ENCODE peak calls at places on chromosomes 1 and 21, in four cellular contexts. J, V, B and Y are unnamed samples.
A peak's percentile ranks its signal among the peaks of the same experiment; 100 is the strongest.

GRCh38 chr1:209647212-209647611 is 5.0 kb downstream of the LAMB3 start:
- DNase-seq in B (peak; percentile 75), V (no peak), J (no peak), Y (no peak)

GRCh38 chr1:206464456-206464964 is 5.8 kb upstream of the IKBKE start:
- DNase-seq in J (no peak), V (no peak), B (peak; percentile 66), Y (no peak)

GRCh38 chr1:13228343-13228781 is 2.4 kb upstream of the PRAMEF18 start:
- DNase-seq in V (no peak), J (no peak), B (peak; percentile 75), Y (no peak)

GRCh38 chr1:200968469-200969410 is 54.8 kb downstream of the KIF21B start:
- DNase-seq in V (no peak), J (no peak), B (no peak), Y (no peak)

GRCh38 chr1:185345913-185346717 is 29.1 kb upstream of the IVNS1ABP start:
- DNase-seq in J (no peak), B (no peak), V (no peak), Y (no peak)

GRCh38 chr1:61853545-61853944 is 111.3 kb downstream of the PATJ start:
- DNase-seq in J (no peak), B (no peak), V (no peak), Y (no peak)

GRCh38 chr1:3717041-3717714 is 35.1 kb upstream of the CCDC27 start:
- DNase-seq in J (no peak), V (peak; percentile 20), B (no peak), Y (no peak)

GRCh38 chr1:22572778-22573177 is 9.5 kb downstream of the EPHA8 start:
- DNase-seq in B (no peak), J (no peak), V (no peak), Y (no peak)

GRCh38 chr1:165753934-165754333 is 14.7 kb downstream of the TMCO1 start:
- DNase-seq in V (no peak), B (no peak), J (no peak), Y (peak; percentile 31)

GRCh38 chr1:40708750-40709099 is 17.2 kb downstream of the NFYC start:
- DNase-seq in J (peak; percentile 65), V (peak; percentile 77), B (no peak), Y (no peak)

GRCh38 chr1:228937851-228938247 is 202.6 kb downstream of the RHOU start:
- DNase-seq in J (no peak), B (no peak), V (no peak), Y (no peak)

GRCh38 chr1:163561570-163562295 is 240.0 kb downstream of the NUF2 start:
- DNase-seq in V (peak; percentile 9), J (no peak), B (no peak), Y (no peak)

GRCh38 chr21:31162079-31162699 is 123.9 kb upstream of the KRTAP19-8 start:
- DNase-seq in B (no peak), V (no peak), J (no peak), Y (peak; percentile 28)

GRCh38 chr1:40880813-40881549 is 18.8 kb upstream of the CITED4 start:
- DNase-seq in J (no peak), B (no peak), V (no peak), Y (no peak)

GRCh38 chr1:235878082-235878781 is 11.5 kb upstream of the LYST start:
- DNase-seq in V (no peak), J (no peak), B (no peak), Y (no peak)

GRCh38 chr1:50348449-50349241 is 74.6 kb downstream of the DMRTA2 start:
- DNase-seq in B (peak; percentile 78), J (peak; percentile 56), V (peak; percentile 69), Y (no peak)

GRCh38 chr1:66503841-66504470 is 30.0 kb upstream of the SGIP1 start:
- DNase-seq in B (peak; percentile 59), J (peak; percentile 7), V (peak; percentile 30), Y (no peak)

GRCh38 chr1:167409183-167409582 is 109.1 kb downstream of the CD247 start:
- DNase-seq in B (peak; percentile 16), J (no peak), V (peak; percentile 24), Y (no peak)

GRCh38 chr1:110208916-110209650 is 1.0 kb upstream of the KCNC4 start:
- DNase-seq in J (no peak), V (no peak), B (peak; percentile 23), Y (no peak)

GRCh38 chr1:226457307-226457712 is 49.4 kb upstream of the PARP1 start:
- DNase-seq in V (no peak), B (peak; percentile 44), J (no peak), Y (no peak)

GRCh38 chr1:39149509-39149908 is 55.0 kb upstream of the MACF1 start:
- DNase-seq in J (no peak), V (no peak), B (no peak), Y (no peak)

DNA sequence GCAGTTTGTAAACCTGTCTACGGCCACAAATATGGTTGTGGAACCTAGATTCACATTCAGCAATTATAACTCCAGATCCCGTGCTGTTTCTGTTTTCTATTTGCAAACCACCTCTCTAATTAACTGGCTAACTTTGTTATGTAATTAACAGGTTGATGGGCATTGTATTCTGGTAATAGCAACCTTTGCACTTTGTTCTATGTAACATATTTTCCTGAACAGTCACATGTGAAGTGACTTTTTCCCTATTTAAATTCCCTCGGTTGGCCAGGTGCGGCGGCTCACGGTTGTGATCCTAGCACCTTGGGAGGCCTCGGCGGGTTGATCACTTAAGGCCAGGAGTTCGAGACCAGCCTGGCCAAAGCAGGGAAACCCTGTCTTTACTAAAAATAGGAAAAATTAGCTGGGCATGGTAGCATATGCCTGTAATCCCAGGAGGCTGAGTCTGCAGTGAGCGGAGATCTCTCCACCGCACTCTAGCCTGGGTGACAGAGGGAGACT is 1.4 kb downstream of the ACADM start:
- DNase-seq in V (peak; percentile 72), J (no peak), B (peak; percentile 60), Y (no peak)
- TF ChIP-seq POLR2AphosphoS2 in V (no peak), J (no peak), B (no peak), Y (no peak)

GRCh38 chr1:199295102-199295501 is 656.3 kb downstream of the PTPRC start:
- DNase-seq in V (no peak), B (no peak), J (no peak), Y (no peak)
- TF ChIP-seq CEBPB in V (no peak), B (no peak), J (no peak), Y (no peak)

DNA sequence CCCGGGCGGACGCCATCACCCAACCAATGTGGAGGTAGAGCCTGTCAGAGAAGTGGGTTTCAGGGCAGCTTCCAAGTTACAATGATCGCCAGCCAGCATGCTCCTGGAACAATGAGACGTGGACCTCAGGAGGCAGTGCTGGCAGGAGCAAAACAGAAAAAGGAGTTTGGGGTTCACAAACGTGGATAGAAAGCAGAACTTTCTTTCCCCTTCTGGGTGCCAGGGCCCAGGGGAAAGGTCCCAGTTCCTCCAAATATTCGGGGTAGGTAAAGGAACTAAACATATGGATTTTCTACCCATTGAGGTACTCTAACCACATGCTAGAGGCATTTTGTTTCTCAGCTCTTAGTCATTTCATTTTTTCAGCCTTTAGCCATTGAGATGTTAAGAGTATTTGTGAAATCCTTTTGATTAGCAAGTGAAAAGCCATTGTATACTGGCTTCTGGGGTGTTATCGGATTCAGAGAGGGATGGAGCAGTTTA is 488.4 kb upstream of the ADGRL2 start:
- DNase-seq in J (no peak), B (no peak), V (no peak), Y (no peak)
- TF ChIP-seq POLR2AphosphoS2 in J (no peak), B (no peak), V (no peak), Y (no peak)

DNA sequence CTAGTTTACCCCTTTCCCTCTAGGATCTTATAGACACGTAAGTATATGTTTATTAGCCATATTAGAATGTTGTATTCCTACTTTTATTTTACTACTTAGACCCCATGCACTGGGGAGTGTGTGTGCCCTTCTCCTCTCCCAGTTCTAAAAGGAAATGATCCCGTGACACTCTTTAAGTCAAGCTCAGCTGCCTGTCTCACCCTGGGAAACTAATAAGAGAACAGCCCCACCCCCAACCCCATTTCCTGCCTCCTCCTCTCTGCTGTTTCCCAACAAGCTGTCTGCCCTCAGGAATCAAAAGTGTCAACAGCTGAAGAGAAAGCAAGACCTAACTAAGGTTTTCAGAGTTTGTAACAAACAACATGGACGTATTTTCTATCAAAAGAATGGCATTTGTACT is 92.6 kb upstream of the VAV3 start:
- DNase-seq in B (no peak), V (no peak), J (no peak), Y (no peak)
- TF ChIP-seq CEBPB in B (no peak), V (no peak), J (no peak), Y (no peak)

GRCh38 chr21:44888581-44889550 is 15.4 kb upstream of the PTTG1IP start:
- DNase-seq in J (no peak), V (no peak), B (no peak), Y (no peak)

GRCh38 chr21:44890338-44890931 is 16.9 kb upstream of the PTTG1IP start:
- DNase-seq in B (no peak), J (no peak), V (no peak), Y (no peak)

GRCh38 chr21:44887807-44888580 is 14.5 kb upstream of the PTTG1IP start:
- DNase-seq in V (no peak), J (no peak), B (no peak), Y (no peak)

GRCh38 chr21:44890961-44891541 is 17.6 kb upstream of the PTTG1IP start:
- DNase-seq in V (no peak), J (no peak), B (no peak), Y (no peak)

DNA sequence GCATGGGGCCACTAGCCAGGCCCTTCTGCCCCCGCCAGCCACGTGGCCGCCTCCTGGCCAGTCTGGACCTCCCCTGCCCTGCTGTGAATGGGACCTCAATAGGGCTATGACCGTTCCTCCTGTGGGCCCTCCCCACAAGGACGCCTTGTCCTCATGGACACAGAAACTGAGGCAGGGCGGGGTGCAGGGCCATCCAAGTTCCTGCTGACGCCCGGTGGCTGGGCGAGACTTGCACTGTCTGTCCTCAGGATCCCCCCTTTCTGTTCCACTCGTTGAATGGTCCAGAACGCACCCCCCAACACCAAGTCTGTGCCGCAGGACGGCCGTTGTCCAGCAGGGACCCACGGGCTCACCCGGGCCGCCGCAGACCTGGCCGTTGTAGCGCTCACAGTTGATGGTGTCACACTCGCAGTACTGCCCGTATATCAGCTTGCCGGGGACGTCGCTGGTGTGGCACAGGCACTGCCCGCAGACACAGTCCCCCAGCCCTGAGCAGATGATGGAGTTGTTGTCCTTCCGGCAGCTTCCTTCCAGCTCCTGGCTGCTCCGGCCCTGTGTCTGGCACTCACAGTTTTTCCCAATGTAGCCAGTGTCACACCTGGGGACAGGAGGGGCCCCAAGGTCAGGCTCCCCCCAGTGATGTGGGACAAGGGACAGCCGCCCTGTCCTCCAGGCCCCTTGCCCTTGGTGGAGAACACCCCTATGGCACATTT is 16.3 kb upstream of the PTTG1IP start:
- DNase-seq in J (no peak), B (no peak), V (no peak), Y (no peak)
- TF ChIP-seq POLR2AphosphoS2 in J (no peak), B (no peak), V (no peak), Y (peak; percentile 48)